ENCODE peak calls at places on chromosomes 3 and 15, in six cellular contexts. Q, S, T, H, F and Y are unnamed samples.
A peak's percentile ranks its signal among the peaks of the same experiment; 100 is the strongest.

GRCh38 chr15:77986891-77987764 is 90.4 kb downstream of the TBC1D2B start:
- DNase-seq in Q (no peak), S (no peak), T (peak; percentile 50), H (no peak), F (no peak), Y (no peak)

GRCh38 chr3:52529376-52530333 is 4.0 kb downstream of the NT5DC2 start:
- DNase-seq in Q (peak; percentile 67), S (no peak), T (no peak), H (no peak), F (peak; percentile 25), Y (peak; percentile 47)

GRCh38 chr3:102441832-102442231 is 7.0 kb downstream of the ZPLD1 start:
- DNase-seq in Q (no peak), S (no peak), T (no peak), H (no peak), F (peak; percentile 32), Y (no peak)

GRCh38 chr3:176935524-176935923 is 261.8 kb downstream of the TBL1XR1 start:
- DNase-seq in Q (no peak), S (no peak), T (no peak), H (no peak), F (no peak), Y (no peak)

GRCh38 chr3:64160000-64160690 is 65.1 kb downstream of the PRICKLE2 start:
- DNase-seq in Q (no peak), S (no peak), T (no peak), H (no peak), F (no peak), Y (no peak)

GRCh38 chr3:9452417-9452816 is 55.0 kb downstream of the SETD5 start:
- DNase-seq in Q (peak; percentile 8), S (no peak), T (no peak), H (no peak), F (no peak), Y (no peak)

GRCh38 chr3:44208086-44208485 is 33.6 kb upstream of the TOPAZ1 start:
- DNase-seq in Q (no peak), S (no peak), T (no peak), H (no peak), F (peak; percentile 56), Y (no peak)

GRCh38 chr3:86982883-86983282 is 8.1 kb downstream of the VGLL3 start:
- DNase-seq in Q (no peak), S (no peak), T (no peak), H (no peak), F (peak; percentile 63), Y (peak; percentile 58)

GRCh38 chr15:40595219-40595618 is 1.2 kb downstream of the KNL1 start:
- DNase-seq in Q (peak; percentile 5), S (no peak), T (no peak), H (no peak), F (no peak), Y (no peak)

GRCh38 chr3:14989943-14990753 is 42.8 kb downstream of the NR2C2 start:
- DNase-seq in Q (peak; percentile 55), S (no peak), T (peak; percentile 22), H (no peak), F (peak; percentile 6), Y (no peak)

GRCh38 chr3:127699098-127699945 is 26.6 kb downstream of the ABTB1 start:
- DNase-seq in Q (no peak), S (no peak), T (no peak), H (no peak), F (peak; percentile 57), Y (no peak)

GRCh38 chr3:186097663-186098451 is 11.0 kb downstream of the ETV5 start:
- DNase-seq in Q (peak; percentile 96), S (peak; percentile 77), T (peak; percentile 80), H (peak; percentile 79), F (peak; percentile 36), Y (peak; percentile 23)

GRCh38 chr3:179949428-179949827 is 87.3 kb downstream of the PEX5L start:
- DNase-seq in Q (no peak), S (peak; percentile 74), T (peak; percentile 17), H (no peak), F (no peak), Y (no peak)